ENCODE peak calls at places on chromosomes 12 and 14, in eight cellular contexts. One of them, this sample, is unnamed. For H3K36me3, the result is how much of the 10 kb centered on the place peaks cover.

GRCh38 chr12:13044002-13044858 is at the start of gene FAM234B:
- DNase-seq in cardiac muscle cell: peak
- DNase-seq in bronchial epithelial cell: peak
- DNase-seq in MM.1S: peak
- DNase-seq in body of pancreas: peak
- DNase-seq in GM12878: no peak
- DNase-seq in GM23338: peak
- DNase-seq in mucosa of descending colon: peak
- DNase-seq in this sample: peak

GRCh38 chr14:71497645-71498086 is 434.6 kb upstream of the RGS6 start:
- DNase-seq in cardiac muscle cell: no peak
- DNase-seq in bronchial epithelial cell: peak
- DNase-seq in MM.1S: peak
- DNase-seq in body of pancreas: no peak
- DNase-seq in GM12878: peak
- DNase-seq in GM23338: no peak
- DNase-seq in mucosa of descending colon: no peak
- DNase-seq in this sample: no peak

GRCh38 chr14:64253672-64254071 is 40.5 kb downstream of the ESR2 start:
- DNase-seq in cardiac muscle cell: no peak
- DNase-seq in bronchial epithelial cell: peak
- DNase-seq in MM.1S: no peak
- DNase-seq in body of pancreas: no peak
- DNase-seq in GM12878: no peak
- DNase-seq in GM23338: no peak
- DNase-seq in mucosa of descending colon: no peak
- DNase-seq in this sample: no peak

GRCh38 chr12:88805692-88806091 is 225.4 kb upstream of the KITLG start:
- DNase-seq in cardiac muscle cell: no peak
- DNase-seq in bronchial epithelial cell: no peak
- DNase-seq in MM.1S: peak
- DNase-seq in body of pancreas: no peak
- DNase-seq in GM12878: no peak
- DNase-seq in GM23338: peak
- DNase-seq in mucosa of descending colon: no peak
- DNase-seq in this sample: no peak

GRCh38 chr14:36498938-36499337 is 21.1 kb downstream of the NKX2-1 start:
- DNase-seq in cardiac muscle cell: no peak
- DNase-seq in bronchial epithelial cell: no peak
- DNase-seq in MM.1S: no peak
- DNase-seq in body of pancreas: no peak
- DNase-seq in GM12878: no peak
- DNase-seq in GM23338: no peak
- DNase-seq in mucosa of descending colon: no peak
- DNase-seq in this sample: no peak

GRCh38 chr14:103698380-103699260 is 16.6 kb downstream of the XRCC3 start:
- DNase-seq in cardiac muscle cell: no peak
- DNase-seq in bronchial epithelial cell: peak
- DNase-seq in MM.1S: no peak
- DNase-seq in body of pancreas: peak
- DNase-seq in GM12878: no peak
- DNase-seq in GM23338: no peak
- DNase-seq in mucosa of descending colon: peak
- DNase-seq in this sample: peak

GRCh38 chr12:45309826-45310626 is 94.1 kb downstream of the ANO6 start:
- DNase-seq in cardiac muscle cell: no peak
- DNase-seq in bronchial epithelial cell: no peak
- DNase-seq in MM.1S: no peak
- DNase-seq in body of pancreas: no peak
- DNase-seq in GM12878: no peak
- DNase-seq in GM23338: no peak
- DNase-seq in mucosa of descending colon: no peak
- DNase-seq in this sample: no peak

GRCh38 chr14:68506645-68507405 is 286.0 kb downstream of the ZFP36L1 start:
- DNase-seq in cardiac muscle cell: no peak
- DNase-seq in bronchial epithelial cell: peak
- DNase-seq in MM.1S: peak
- DNase-seq in body of pancreas: peak
- DNase-seq in GM12878: peak
- DNase-seq in GM23338: no peak
- DNase-seq in mucosa of descending colon: no peak
- DNase-seq in this sample: no peak

GRCh38 chr12:57694459-57695019 is 607 bp downstream of the OS9 start:
- DNase-seq in cardiac muscle cell: peak
- DNase-seq in bronchial epithelial cell: peak
- DNase-seq in MM.1S: no peak
- DNase-seq in body of pancreas: peak
- DNase-seq in GM12878: no peak
- DNase-seq in GM23338: no peak
- DNase-seq in mucosa of descending colon: peak
- DNase-seq in this sample: no peak

GRCh38 chr12:64083285-64084210 is 138.5 kb downstream of the KICS2 start:
- DNase-seq in cardiac muscle cell: no peak
- DNase-seq in bronchial epithelial cell: peak
- DNase-seq in MM.1S: no peak
- DNase-seq in body of pancreas: peak
- DNase-seq in GM12878: no peak
- DNase-seq in GM23338: no peak
- DNase-seq in mucosa of descending colon: peak
- DNase-seq in this sample: peak

GRCh38 chr12:85833558-85833957 is 2.7 kb downstream of the RASSF9 start:
- DNase-seq in cardiac muscle cell: no peak
- DNase-seq in bronchial epithelial cell: no peak
- DNase-seq in MM.1S: no peak
- DNase-seq in body of pancreas: no peak
- DNase-seq in GM12878: no peak
- DNase-seq in GM23338: no peak
- DNase-seq in mucosa of descending colon: no peak
- DNase-seq in this sample: no peak

GRCh38 chr14:78975734-78976133 is 805.6 kb downstream of the NRXN3 start:
- DNase-seq in cardiac muscle cell: peak
- DNase-seq in bronchial epithelial cell: no peak
- DNase-seq in MM.1S: no peak
- DNase-seq in body of pancreas: no peak
- DNase-seq in GM12878: no peak
- DNase-seq in GM23338: no peak
- DNase-seq in mucosa of descending colon: no peak
- DNase-seq in this sample: no peak

GRCh38 chr12:51205350-51205749 is 12.5 kb downstream of the POU6F1 start:
- DNase-seq in cardiac muscle cell: no peak
- DNase-seq in bronchial epithelial cell: no peak
- DNase-seq in MM.1S: no peak
- DNase-seq in body of pancreas: no peak
- DNase-seq in GM12878: no peak
- DNase-seq in GM23338: no peak
- DNase-seq in mucosa of descending colon: no peak
- DNase-seq in this sample: no peak

GRCh38 chr14:69485701-69486100 is 1.2 kb downstream of the PLEKHD1 start:
- DNase-seq in cardiac muscle cell: no peak
- DNase-seq in bronchial epithelial cell: no peak
- DNase-seq in MM.1S: no peak
- DNase-seq in body of pancreas: no peak
- DNase-seq in GM12878: no peak
- DNase-seq in GM23338: no peak
- DNase-seq in mucosa of descending colon: no peak
- DNase-seq in this sample: no peak

GRCh38 chr14:86779416-86779815 is 1213.6 kb downstream of the GALC start:
- DNase-seq in cardiac muscle cell: no peak
- DNase-seq in bronchial epithelial cell: peak
- DNase-seq in MM.1S: no peak
- DNase-seq in body of pancreas: no peak
- DNase-seq in GM12878: no peak
- DNase-seq in GM23338: no peak
- DNase-seq in mucosa of descending colon: no peak
- DNase-seq in this sample: no peak

GRCh38 chr12:116135209-116135930 is 142.1 kb downstream of the MED13L start:
- DNase-seq in cardiac muscle cell: no peak
- DNase-seq in bronchial epithelial cell: peak
- DNase-seq in MM.1S: no peak
- DNase-seq in body of pancreas: no peak
- DNase-seq in GM12878: no peak
- DNase-seq in GM23338: no peak
- DNase-seq in mucosa of descending colon: peak
- DNase-seq in this sample: peak

GRCh38 chr12:115223322-115223721 is 539.3 kb upstream of the TBX3 start:
- DNase-seq in cardiac muscle cell: no peak
- DNase-seq in bronchial epithelial cell: peak
- DNase-seq in MM.1S: no peak
- DNase-seq in body of pancreas: no peak
- DNase-seq in GM12878: no peak
- DNase-seq in GM23338: no peak
- DNase-seq in mucosa of descending colon: no peak
- DNase-seq in this sample: no peak

GRCh38 chr14:31752867-31753661 is 191.9 kb downstream of the NUBPL start:
- DNase-seq in cardiac muscle cell: no peak
- DNase-seq in bronchial epithelial cell: no peak
- DNase-seq in MM.1S: no peak
- DNase-seq in body of pancreas: no peak
- DNase-seq in GM12878: peak
- DNase-seq in GM23338: no peak
- DNase-seq in mucosa of descending colon: no peak
- DNase-seq in this sample: no peak

GRCh38 chr12:49798248-49798647 is 30.0 kb downstream of the NCKAP5L start:
- DNase-seq in cardiac muscle cell: no peak
- DNase-seq in bronchial epithelial cell: no peak
- DNase-seq in MM.1S: no peak
- DNase-seq in body of pancreas: no peak
- DNase-seq in GM12878: no peak
- DNase-seq in GM23338: no peak
- DNase-seq in mucosa of descending colon: no peak
- DNase-seq in this sample: no peak

DNA sequence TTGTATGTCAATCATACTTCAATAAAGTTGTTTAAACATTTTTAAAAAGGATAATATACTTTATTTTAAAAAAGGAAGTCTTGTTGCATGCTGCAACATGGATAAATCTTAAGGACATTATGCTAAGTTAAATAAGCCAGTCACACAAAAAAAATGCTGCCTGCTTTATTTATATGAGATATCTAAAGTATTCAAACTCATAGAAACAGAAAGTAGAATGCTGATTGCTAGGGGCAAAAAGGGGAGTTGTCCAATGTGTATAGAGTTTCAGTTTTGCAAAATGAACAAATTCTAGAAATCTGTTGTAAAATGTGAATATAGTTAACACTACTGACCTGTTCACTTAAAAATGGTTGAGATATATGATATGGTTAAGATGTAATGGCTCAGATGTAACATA is 8.7 kb downstream of the KLRC4 start:
- DNase-seq in cardiac muscle cell: no peak
- DNase-seq in bronchial epithelial cell: no peak
- DNase-seq in MM.1S: no peak
- DNase-seq in body of pancreas: no peak
- DNase-seq in GM12878: no peak
- DNase-seq in GM23338: no peak
- DNase-seq in mucosa of descending colon: no peak
- DNase-seq in this sample: no peak
- H3K36me3 ChIP-seq in cardiac muscle cell: under half
- H3K36me3 ChIP-seq in bronchial epithelial cell: under half
- H3K36me3 ChIP-seq in MM.1S: under half
- H3K36me3 ChIP-seq in body of pancreas: under half
- H3K36me3 ChIP-seq in GM12878: under half
- H3K36me3 ChIP-seq in GM23338: under half
- H3K36me3 ChIP-seq in mucosa of descending colon: under half
- H3K36me3 ChIP-seq in this sample: under half

GRCh38 chr12:753401-754237 is 1.2 kb downstream of the WNK1 start:
- DNase-seq in cardiac muscle cell: peak
- DNase-seq in bronchial epithelial cell: no peak
- DNase-seq in MM.1S: peak
- DNase-seq in body of pancreas: peak
- DNase-seq in GM12878: no peak
- DNase-seq in GM23338: peak
- DNase-seq in mucosa of descending colon: peak
- DNase-seq in this sample: peak
- TF ChIP-seq CTCF in cardiac muscle cell: no peak
- TF ChIP-seq CTCF in bronchial epithelial cell: no peak
- TF ChIP-seq CTCF in MM.1S: peak
- TF ChIP-seq CTCF in body of pancreas: peak
- TF ChIP-seq CTCF in GM12878: peak
- TF ChIP-seq CTCF in GM23338: no peak
- TF ChIP-seq CTCF in mucosa of descending colon: no peak
- TF ChIP-seq CTCF in this sample: no peak

DNA sequence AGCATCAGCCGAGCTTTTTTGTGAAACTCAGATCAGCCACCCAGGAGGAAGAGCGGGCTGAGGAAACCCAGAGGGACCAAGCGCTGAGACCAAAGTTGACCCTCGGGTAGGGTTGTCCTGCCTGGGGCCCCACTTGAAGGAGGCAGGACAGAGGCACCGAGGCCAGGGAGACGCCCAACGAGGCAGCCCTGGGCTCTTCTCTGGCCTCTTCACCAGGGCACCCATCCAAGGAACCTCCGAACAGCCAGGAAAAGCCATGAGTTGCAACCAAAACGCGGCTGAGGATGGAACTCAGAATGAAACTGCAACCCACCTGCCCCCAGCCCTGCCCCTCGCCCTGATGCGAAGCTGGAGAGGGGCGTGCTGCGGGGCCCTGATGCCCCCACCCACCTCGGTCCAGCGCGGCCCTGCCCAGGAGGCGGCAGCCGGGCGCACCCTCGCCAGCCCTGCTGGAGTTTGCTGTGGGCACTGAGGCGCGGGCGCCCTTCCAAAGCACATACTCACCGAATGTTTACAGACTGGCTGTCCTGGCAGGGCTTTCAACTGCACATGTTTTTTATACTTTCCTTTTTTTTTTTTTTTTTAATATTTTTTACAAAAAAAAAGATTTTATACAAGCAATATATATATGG is 41.9 kb downstream of the JDP2 start:
- DNase-seq in cardiac muscle cell: no peak
- DNase-seq in bronchial epithelial cell: no peak
- DNase-seq in MM.1S: no peak
- DNase-seq in body of pancreas: peak
- DNase-seq in GM12878: no peak
- DNase-seq in GM23338: no peak
- DNase-seq in mucosa of descending colon: peak
- DNase-seq in this sample: no peak
- H3K4me3 ChIP-seq in cardiac muscle cell: no peak
- H3K4me3 ChIP-seq in bronchial epithelial cell: no peak
- H3K4me3 ChIP-seq in MM.1S: no peak
- H3K4me3 ChIP-seq in body of pancreas: no peak
- H3K4me3 ChIP-seq in GM12878: no peak
- H3K4me3 ChIP-seq in GM23338: no peak
- H3K4me3 ChIP-seq in mucosa of descending colon: no peak
- H3K4me3 ChIP-seq in this sample: no peak

DNA sequence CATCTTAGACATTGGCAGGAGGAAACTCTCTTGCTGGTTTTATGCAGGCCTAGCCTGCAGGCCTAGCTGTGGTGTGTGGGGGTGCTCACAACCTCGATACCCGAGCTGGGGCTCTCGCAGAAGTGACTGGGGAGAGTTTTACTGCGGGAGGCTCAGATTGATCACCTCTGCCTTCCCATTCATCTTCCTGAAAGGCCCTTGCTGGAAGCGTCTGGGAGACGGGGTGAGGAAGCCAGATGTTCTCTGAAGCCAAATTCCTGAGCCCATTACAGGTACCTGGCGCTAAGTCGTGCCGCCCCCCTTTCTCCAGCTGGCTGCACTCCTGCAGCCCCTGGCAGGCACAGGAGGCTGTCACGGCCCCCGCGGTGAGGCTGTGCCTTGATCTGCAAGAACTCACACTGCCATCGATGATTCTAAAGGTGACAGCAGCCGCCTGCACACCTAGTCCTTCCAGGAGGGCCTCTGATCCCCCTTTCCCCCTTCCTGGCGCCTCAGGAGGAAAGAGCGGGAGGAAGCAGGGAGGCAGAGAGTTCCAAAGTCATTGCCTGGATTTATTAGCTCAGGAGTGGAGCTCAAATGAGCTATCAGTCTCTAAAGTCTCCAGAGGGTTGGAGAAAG is 106.8 kb downstream of the RFLNA start:
- DNase-seq in cardiac muscle cell: no peak
- DNase-seq in bronchial epithelial cell: no peak
- DNase-seq in MM.1S: no peak
- DNase-seq in body of pancreas: no peak
- DNase-seq in GM12878: no peak
- DNase-seq in GM23338: no peak
- DNase-seq in mucosa of descending colon: no peak
- DNase-seq in this sample: no peak
- H3K36me3 ChIP-seq in cardiac muscle cell: under half
- H3K36me3 ChIP-seq in bronchial epithelial cell: under half
- H3K36me3 ChIP-seq in MM.1S: under half
- H3K36me3 ChIP-seq in body of pancreas: under half
- H3K36me3 ChIP-seq in GM12878: under half
- H3K36me3 ChIP-seq in GM23338: under half
- H3K36me3 ChIP-seq in mucosa of descending colon: under half
- H3K36me3 ChIP-seq in this sample: half or more

This sample was measured in BE2C.